ENCODE peak calls at places on chromosomes 2 and 18, in five cellular contexts. H is endothelial cell; M is RWPE1; P is CD4-positive, alpha-beta T cell; T is dorsolateral prefrontal cortex. S is an unnamed sample.

GRCh38 chr2:227862227-227862740 is 9.1 kb upstream of the DAW1 start:
- DNase-seq in H (peak), P (no peak), T (no peak), M (peak), S (no peak)

GRCh38 chr2:11467749-11468148 is 1.8 kb upstream of the E2F6 start:
- DNase-seq in H (no peak), P (no peak), M (no peak), T (no peak), S (no peak)

GRCh38 chr18:48788378-48788777 is 162.4 kb downstream of the SMAD7 start:
- DNase-seq in P (no peak), H (no peak), M (no peak), T (no peak), S (no peak)

GRCh38 chr2:7837232-7837760 is 844.6 kb upstream of the ID2 start:
- DNase-seq in M (no peak), T (no peak), P (no peak), H (no peak), S (no peak)

GRCh38 chr2:42090216-42090615 is 42.4 kb downstream of the PKDCC start:
- DNase-seq in P (no peak), T (no peak), M (no peak), H (no peak), S (no peak)

GRCh38 chr18:78664048-78664447 is 315.6 kb upstream of the SALL3 start:
- DNase-seq in M (no peak), T (no peak), P (no peak), H (no peak), S (no peak)

GRCh38 chr2:16288371-16289112 is 348.2 kb downstream of the MYCN start:
- DNase-seq in H (no peak), P (no peak), T (no peak), M (no peak), S (no peak)

GRCh38 chr2:6896930-6897759 is 19.6 kb downstream of the RSAD2 start:
- DNase-seq in P (no peak), H (no peak), M (no peak), T (no peak), S (no peak)

GRCh38 chr2:26570083-26570430 is 71.1 kb downstream of the CIB4 start:
- DNase-seq in M (no peak), P (no peak), T (no peak), H (no peak), S (no peak)

GRCh38 chr2:15763106-15763821 is 171.6 kb downstream of the DDX1 start:
- DNase-seq in M (no peak), T (no peak), P (no peak), H (no peak), S (no peak)

GRCh38 chr2:212923393-212923792 is 228.0 kb downstream of the IKZF2 start:
- DNase-seq in T (no peak), P (no peak), M (no peak), H (no peak), S (no peak)

GRCh38 chr2:47771211-47771610 is 11.7 kb upstream of the MSH6 start:
- DNase-seq in P (no peak), T (peak), H (no peak), M (peak), S (no peak)

GRCh38 chr2:60531638-60532216 is 21.7 kb downstream of the BCL11A start:
- DNase-seq in T (no peak), H (no peak), M (no peak), P (no peak), S (no peak)

GRCh38 chr2:144890828-144891227 is 370.9 kb upstream of the ZEB2 start:
- DNase-seq in P (no peak), H (no peak), T (no peak), M (peak), S (no peak)

GRCh38 chr2:219425238-219426067 is 7.3 kb downstream of the DES start:
- DNase-seq in T (no peak), P (no peak), H (no peak), M (no peak), S (no peak)

GRCh38 chr2:110759411-110759810 is 27.0 kb downstream of the ACOXL start:
- DNase-seq in H (no peak), P (no peak), T (no peak), M (no peak), S (no peak)

GRCh38 chr2:110752871-110753270 is 20.5 kb downstream of the ACOXL start:
- DNase-seq in P (no peak), M (no peak), H (no peak), T (no peak), S (no peak)

GRCh38 chr2:110751642-110752041 is 19.3 kb downstream of the ACOXL start:
- DNase-seq in T (no peak), P (no peak), H (no peak), M (no peak), S (no peak)

DNA sequence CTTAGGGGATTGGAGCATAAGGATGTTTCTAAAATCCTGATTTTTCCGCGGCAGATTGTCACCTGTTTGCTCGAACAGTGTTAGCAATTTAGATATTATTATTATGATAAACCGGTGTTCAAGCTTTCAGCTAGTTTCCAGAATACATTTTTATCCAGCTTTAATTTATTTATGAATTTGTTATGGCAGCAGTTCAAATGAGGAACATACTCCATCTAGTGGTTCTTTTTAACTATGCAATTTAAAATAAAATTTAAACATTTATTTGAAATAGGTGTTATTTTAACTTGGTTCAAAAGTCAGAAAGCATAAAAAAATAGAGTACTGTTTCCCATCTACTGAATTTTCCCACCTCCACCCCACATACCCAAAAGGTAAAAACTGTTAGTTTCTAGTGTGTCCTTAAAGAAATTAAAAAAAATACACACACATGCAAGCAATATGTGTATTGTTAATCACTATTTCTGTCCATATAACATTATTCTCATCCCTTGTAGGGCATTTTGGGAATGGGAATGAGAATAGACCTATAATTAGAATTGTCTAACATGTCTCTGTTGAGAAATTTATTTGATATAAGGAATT is 23.2 kb downstream of the ACOXL start:
- DNase-seq in M (peak), P (no peak), T (no peak), H (no peak), S (no peak)
- TF ChIP-seq CTCF in M (peak), P (peak), T (peak), H (peak), S (no peak)

DNA sequence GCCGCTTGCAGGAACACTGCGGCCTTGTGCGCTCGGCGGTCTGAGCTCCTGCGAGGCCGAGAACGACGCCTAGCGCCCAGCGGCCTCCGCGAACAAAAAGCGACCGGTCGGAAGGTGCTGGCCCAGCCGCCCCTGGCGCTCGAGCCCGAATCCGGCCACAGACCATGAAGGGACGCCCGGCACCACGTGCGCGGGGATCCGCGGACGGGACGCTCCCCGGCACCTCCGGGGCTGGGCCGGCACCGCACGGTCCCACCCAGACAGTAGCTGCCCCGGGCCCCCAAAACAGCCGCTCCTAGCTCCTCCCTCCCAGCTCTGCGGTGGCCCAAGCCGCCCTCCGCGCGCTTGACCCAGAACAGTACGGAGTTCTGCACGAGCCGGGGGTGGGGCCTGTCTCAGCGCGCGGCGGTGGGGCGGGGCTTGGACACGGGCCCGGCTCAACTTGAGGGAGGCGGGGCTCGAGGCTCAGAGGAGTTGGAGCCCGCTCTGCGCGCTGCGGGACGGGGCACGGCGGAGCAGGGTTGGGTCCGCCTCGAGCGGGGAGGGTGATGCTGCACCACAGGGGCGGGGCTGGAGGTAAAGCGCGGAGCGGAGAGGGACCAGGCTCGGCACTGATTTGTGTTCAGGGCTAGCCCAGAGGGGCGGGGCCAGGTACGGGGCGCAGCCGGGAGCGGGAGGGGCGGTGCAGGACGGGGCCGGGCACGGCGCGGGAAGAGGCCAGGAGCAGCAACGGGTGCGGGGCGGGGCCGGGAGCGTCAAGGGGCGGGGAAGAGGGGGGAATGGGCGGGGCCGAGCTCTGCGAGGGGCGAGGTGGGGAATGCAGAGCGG is 538 bp upstream of the IMPA2 start:
- DNase-seq in M (peak), P (peak), T (peak), H (peak), S (peak)
- TF ChIP-seq CTCF in M (no peak), P (no peak), T (no peak), H (no peak), S (no peak)

DNA sequence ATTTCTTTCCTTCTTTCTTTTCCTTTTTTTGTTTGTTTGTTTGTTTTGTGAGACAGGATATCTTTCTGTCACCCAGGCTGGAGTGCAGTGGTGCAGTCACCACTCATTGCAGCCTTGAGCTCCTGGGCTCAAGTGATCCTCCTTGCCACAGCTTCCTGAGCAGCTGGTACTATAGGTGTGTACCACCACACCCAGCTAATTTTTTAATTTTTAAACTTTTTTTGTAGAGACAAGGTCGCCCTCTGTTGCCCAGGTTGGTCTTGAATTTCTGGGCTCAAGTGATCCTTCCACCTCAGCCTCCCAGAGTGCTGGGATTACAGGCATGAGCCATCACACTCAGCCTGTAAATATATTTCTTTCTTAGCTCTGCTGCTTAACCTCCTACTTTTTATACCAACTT is 83.4 kb upstream of the CYP20A1 start:
- DNase-seq in M (no peak), H (no peak), P (no peak), T (no peak), S (no peak)
- TF ChIP-seq CTCF in M (no peak), H (no peak), P (peak), T (no peak), S (no peak)

DNA sequence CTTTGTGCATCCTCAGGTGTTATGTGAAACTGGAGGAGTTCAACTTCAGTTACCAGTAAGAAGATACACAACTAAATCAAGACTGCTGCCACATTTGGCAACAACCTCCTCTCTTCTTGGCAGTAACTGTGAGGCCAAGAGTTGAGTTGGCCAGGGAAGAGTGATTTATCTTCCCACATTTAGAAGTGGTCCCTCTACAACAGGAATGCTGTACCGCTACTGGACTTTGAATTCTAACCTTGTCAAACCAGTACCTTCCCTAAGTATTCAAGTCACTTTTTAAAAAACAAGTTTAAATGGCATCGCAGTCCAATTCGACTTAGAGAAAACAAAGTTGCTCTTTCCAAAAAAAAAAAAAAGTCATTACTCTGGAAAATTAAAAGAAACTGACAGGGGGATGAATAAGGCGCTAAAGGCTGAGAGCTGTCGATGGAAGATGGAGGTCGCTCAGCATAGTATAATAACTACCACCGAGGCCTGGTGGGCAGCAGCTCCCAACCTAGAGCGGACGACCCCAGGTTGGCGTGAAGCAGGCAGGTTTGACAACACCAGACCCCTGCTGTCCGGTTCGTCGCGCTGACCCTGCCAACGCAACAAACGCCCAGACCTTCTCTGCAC is 1.0 kb downstream of the MAP4K3 start:
- DNase-seq in T (peak), P (no peak), M (peak), H (no peak), S (no peak)
- TF ChIP-seq CTCF in T (no peak), P (no peak), M (no peak), H (no peak), S (no peak)

GRCh38 chr2:242041816-242042215 is 172.3 kb downstream of the RTP5 start:
- DNase-seq in H (no peak), T (no peak), P (no peak), M (no peak), S (no peak)
- TF ChIP-seq CTCF in H (no peak), T (no peak), P (no peak), M (no peak), S (no peak)

GRCh38 chr2:98747888-98748287 is 17.0 kb upstream of the MGAT4A start:
- DNase-seq in H (no peak), P (no peak), M (no peak), T (no peak), S (no peak)

GRCh38 chr2:98750593-98751282 is 19.8 kb upstream of the MGAT4A start:
- DNase-seq in T (no peak), P (no peak), M (no peak), H (no peak), S (no peak)

GRCh38 chr2:98748303-98749052 is 17.5 kb upstream of the MGAT4A start:
- DNase-seq in H (no peak), M (no peak), P (no peak), T (no peak), S (no peak)

GRCh38 chr2:98746426-98746825 is 15.5 kb upstream of the MGAT4A start:
- DNase-seq in P (no peak), H (no peak), T (no peak), M (no peak), S (no peak)

DNA sequence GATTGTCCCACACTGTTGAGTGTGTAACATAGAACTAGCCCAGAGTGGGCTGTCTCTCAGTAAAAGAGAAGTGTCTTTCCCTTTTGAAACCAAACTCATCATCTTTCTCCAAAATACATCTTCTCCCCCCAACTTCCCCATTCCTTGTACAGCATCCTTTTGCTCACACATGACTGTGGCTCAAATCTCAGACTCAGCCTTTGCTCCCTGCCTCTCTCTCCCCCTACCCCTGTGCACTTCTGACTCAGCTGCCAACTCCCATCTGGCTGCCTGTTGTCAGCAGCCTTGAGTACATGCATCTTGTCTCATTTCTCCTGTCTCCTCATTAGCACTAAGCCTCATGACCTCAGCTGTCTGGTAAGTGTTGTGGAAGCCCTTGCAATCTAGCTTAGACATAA is 18.1 kb upstream of the MGAT4A start:
- DNase-seq in P (no peak), T (no peak), H (no peak), M (no peak), S (no peak)
- TF ChIP-seq CTCF in P (no peak), T (no peak), H (no peak), M (no peak), S (no peak)

GRCh38 chr2:231676243-231676642 is 32.1 kb upstream of the PTMA start:
- DNase-seq in M (no peak), H (no peak), P (no peak), T (no peak), S (no peak)
- TF ChIP-seq CTCF in M (no peak), H (no peak), P (no peak), T (no peak), S (no peak)